ENCODE peak calls at places on chromosome 10, in ten cellular contexts. D is T-helper 9 cell, Z is AG20443, A is GM06990, V is HEK293T, B is substantia nigra, K is endothelial cell, U is NCI-H2081, N is NCI-H1417, Y is A172. W is an unnamed sample.

GRCh38 chr10:61140765-61141392 is 196.9 kb upstream of the RHOBTB1 start:
- DNase-seq in N (peak), V (peak), A (no peak), D (no peak), K (peak), Y (peak), U (peak), Z (peak), B (no peak), W (peak)

GRCh38 chr10:72557362-72557761 is 68.5 kb downstream of the MICU1 start:
- DNase-seq in D (no peak), N (no peak), Y (peak), K (no peak), A (no peak), V (no peak), B (no peak), Z (peak), U (no peak), W (no peak)

GRCh38 chr10:13162013-13162364 is 631 bp downstream of the MCM10 start:
- DNase-seq in A (no peak), Z (peak), B (no peak), K (peak), V (peak), Y (peak), N (no peak), U (no peak), D (no peak), W (peak)

GRCh38 chr10:49325916-49326783 is 27.2 kb downstream of the C10orf71 start:
- DNase-seq in V (no peak), A (no peak), Y (no peak), K (no peak), N (no peak), D (no peak), B (no peak), U (no peak), Z (no peak), W (no peak)

GRCh38 chr10:49139866-49140195 is 6.0 kb upstream of the FAM170B start:
- DNase-seq in N (no peak), Y (peak), K (no peak), V (no peak), U (no peak), A (no peak), B (no peak), D (no peak), Z (peak), W (peak)

GRCh38 chr10:59285848-59286247 is 76.5 kb downstream of the FAM13C start:
- DNase-seq in K (no peak), Y (no peak), D (no peak), B (no peak), N (no peak), U (no peak), A (no peak), Z (no peak), V (no peak), W (no peak)

GRCh38 chr10:126459032-126459831 is 71.0 kb upstream of the ADAM12 start:
- DNase-seq in K (no peak), Z (peak), U (no peak), B (no peak), N (no peak), Y (peak), D (no peak), A (no peak), V (no peak), W (peak)

GRCh38 chr10:57338823-57339558 is 928.7 kb downstream of the IPMK start:
- DNase-seq in D (no peak), B (no peak), A (no peak), N (peak), U (peak), V (peak), Z (peak), Y (peak), K (peak), W (peak)

GRCh38 chr10:5317547-5318107 is 47.1 kb upstream of the UCN3 start:
- DNase-seq in Z (peak), N (no peak), Y (peak), K (no peak), U (no peak), A (peak), B (no peak), V (no peak), D (no peak), W (peak)

GRCh38 chr10:80168111-80168511 is 35.6 kb downstream of the PLAC9 start:
- DNase-seq in A (no peak), Z (no peak), K (no peak), Y (no peak), N (no peak), V (no peak), U (no peak), D (no peak), B (no peak), W (no peak)

GRCh38 chr10:44369296-44369695 is 15.6 kb downstream of the CXCL12 start:
- DNase-seq in U (no peak), B (no peak), V (no peak), Z (peak), A (no peak), N (no peak), K (no peak), D (no peak), Y (no peak), W (no peak)

W was measured in M059J.